ENCODE peak calls at places on chromosomes 1 and 21, in six cellular contexts. One of them, this sample, is unnamed. For H3K9me3 and H3K4me1, the result is how much of the 10 kb centered on the place peaks cover.

GRCh38 chr1:116284819-116285390 is 88.1 kb upstream of the ATP1A1 start:
- DNase-seq in testis: no peak
- DNase-seq in astrocyte: no peak
- DNase-seq in endodermal cell: no peak
- DNase-seq in right cardiac atrium: peak
- DNase-seq in cardiac muscle cell: no peak
- DNase-seq in this sample: no peak

GRCh38 chr1:37153701-37154100 is 119.4 kb upstream of the GRIK3 start:
- DNase-seq in testis: no peak
- DNase-seq in astrocyte: no peak
- DNase-seq in endodermal cell: no peak
- DNase-seq in right cardiac atrium: no peak
- DNase-seq in cardiac muscle cell: no peak
- DNase-seq in this sample: no peak

GRCh38 chr1:205593967-205594366 is 37.8 kb downstream of the ELK4 start:
- DNase-seq in testis: no peak
- DNase-seq in astrocyte: no peak
- DNase-seq in endodermal cell: peak
- DNase-seq in right cardiac atrium: no peak
- DNase-seq in cardiac muscle cell: no peak
- DNase-seq in this sample: no peak

GRCh38 chr1:223233410-223234163 is 90.5 kb upstream of the TLR5 start:
- DNase-seq in testis: no peak
- DNase-seq in astrocyte: peak
- DNase-seq in endodermal cell: peak
- DNase-seq in right cardiac atrium: no peak
- DNase-seq in cardiac muscle cell: peak
- DNase-seq in this sample: no peak

GRCh38 chr21:31117046-31117916 is 79.0 kb upstream of the KRTAP19-8 start:
- DNase-seq in testis: no peak
- DNase-seq in astrocyte: peak
- DNase-seq in endodermal cell: peak
- DNase-seq in right cardiac atrium: no peak
- DNase-seq in cardiac muscle cell: no peak
- DNase-seq in this sample: no peak

GRCh38 chr1:162753001-162753658 is 37.4 kb upstream of the HSD17B7 start:
- DNase-seq in testis: no peak
- DNase-seq in astrocyte: no peak
- DNase-seq in endodermal cell: no peak
- DNase-seq in right cardiac atrium: no peak
- DNase-seq in cardiac muscle cell: no peak
- DNase-seq in this sample: no peak

GRCh38 chr1:112143871-112144441 is 154.5 kb upstream of the KCND3 start:
- DNase-seq in testis: no peak
- DNase-seq in astrocyte: no peak
- DNase-seq in endodermal cell: no peak
- DNase-seq in right cardiac atrium: peak
- DNase-seq in cardiac muscle cell: no peak
- DNase-seq in this sample: no peak

GRCh38 chr21:34754690-34755647 is 86.2 kb downstream of the CLIC6 start:
- DNase-seq in testis: no peak
- DNase-seq in astrocyte: no peak
- DNase-seq in endodermal cell: no peak
- DNase-seq in right cardiac atrium: no peak
- DNase-seq in cardiac muscle cell: no peak
- DNase-seq in this sample: no peak

GRCh38 chr1:12143631-12144155 is 23.1 kb upstream of the TNFRSF1B start:
- DNase-seq in testis: peak
- DNase-seq in astrocyte: peak
- DNase-seq in endodermal cell: no peak
- DNase-seq in right cardiac atrium: peak
- DNase-seq in cardiac muscle cell: no peak
- DNase-seq in this sample: no peak

GRCh38 chr1:75514270-75514669 is 96.6 kb downstream of the SLC44A5 start:
- DNase-seq in testis: no peak
- DNase-seq in astrocyte: peak
- DNase-seq in endodermal cell: no peak
- DNase-seq in right cardiac atrium: no peak
- DNase-seq in cardiac muscle cell: no peak
- DNase-seq in this sample: no peak

GRCh38 chr1:40897499-40897898 is 35.3 kb upstream of the CITED4 start:
- DNase-seq in testis: no peak
- DNase-seq in astrocyte: peak
- DNase-seq in endodermal cell: no peak
- DNase-seq in right cardiac atrium: no peak
- DNase-seq in cardiac muscle cell: no peak
- DNase-seq in this sample: no peak

GRCh38 chr1:168396940-168397680 is 116.4 kb downstream of the TBX19 start:
- DNase-seq in testis: no peak
- DNase-seq in astrocyte: no peak
- DNase-seq in endodermal cell: no peak
- DNase-seq in right cardiac atrium: no peak
- DNase-seq in cardiac muscle cell: no peak
- DNase-seq in this sample: no peak

GRCh38 chr1:9249534-9250335 is 15.2 kb downstream of the H6PD start:
- DNase-seq in testis: peak
- DNase-seq in astrocyte: no peak
- DNase-seq in endodermal cell: peak
- DNase-seq in right cardiac atrium: peak
- DNase-seq in cardiac muscle cell: no peak
- DNase-seq in this sample: peak

GRCh38 chr21:41927727-41928409 is 25.9 kb downstream of the C2CD2 start:
- DNase-seq in testis: no peak
- DNase-seq in astrocyte: no peak
- DNase-seq in endodermal cell: no peak
- DNase-seq in right cardiac atrium: peak
- DNase-seq in cardiac muscle cell: no peak
- DNase-seq in this sample: no peak

GRCh38 chr1:179818743-179819173 is 58.8 kb downstream of the TOR1AIP2 start:
- DNase-seq in testis: peak
- DNase-seq in astrocyte: no peak
- DNase-seq in endodermal cell: no peak
- DNase-seq in right cardiac atrium: no peak
- DNase-seq in cardiac muscle cell: no peak
- DNase-seq in this sample: no peak

GRCh38 chr1:173771536-173771935 is 52.9 kb upstream of the DARS2 start:
- DNase-seq in testis: no peak
- DNase-seq in astrocyte: no peak
- DNase-seq in endodermal cell: no peak
- DNase-seq in right cardiac atrium: no peak
- DNase-seq in cardiac muscle cell: no peak
- DNase-seq in this sample: no peak

GRCh38 chr21:46173573-46173972 is 10.7 kb downstream of the SPATC1L start:
- DNase-seq in testis: peak
- DNase-seq in astrocyte: no peak
- DNase-seq in endodermal cell: no peak
- DNase-seq in right cardiac atrium: peak
- DNase-seq in cardiac muscle cell: no peak
- DNase-seq in this sample: no peak

GRCh38 chr1:90925928-90926869 is 95.6 kb downstream of the ZNF644 start:
- DNase-seq in testis: no peak
- DNase-seq in astrocyte: peak
- DNase-seq in endodermal cell: peak
- DNase-seq in right cardiac atrium: no peak
- DNase-seq in cardiac muscle cell: no peak
- DNase-seq in this sample: no peak

GRCh38 chr1:226873771-226874578 is 3.6 kb downstream of the PSEN2 start:
- DNase-seq in testis: no peak
- DNase-seq in astrocyte: no peak
- DNase-seq in endodermal cell: peak
- DNase-seq in right cardiac atrium: no peak
- DNase-seq in cardiac muscle cell: no peak
- DNase-seq in this sample: no peak

GRCh38 chr1:21307663-21308062 is 17.4 kb upstream of the ECE1 start:
- DNase-seq in testis: no peak
- DNase-seq in astrocyte: no peak
- DNase-seq in endodermal cell: peak
- DNase-seq in right cardiac atrium: peak
- DNase-seq in cardiac muscle cell: no peak
- DNase-seq in this sample: no peak

GRCh38 chr1:47555307-47555706 is 117.5 kb downstream of the FOXD2 start:
- DNase-seq in testis: no peak
- DNase-seq in astrocyte: no peak
- DNase-seq in endodermal cell: peak
- DNase-seq in right cardiac atrium: no peak
- DNase-seq in cardiac muscle cell: no peak
- DNase-seq in this sample: no peak

GRCh38 chr1:207282049-207282448 is 39.4 kb upstream of the CD55 start:
- DNase-seq in testis: no peak
- DNase-seq in astrocyte: peak
- DNase-seq in endodermal cell: no peak
- DNase-seq in right cardiac atrium: no peak
- DNase-seq in cardiac muscle cell: no peak
- DNase-seq in this sample: no peak

GRCh38 chr1:97745912-97746311 is 174.9 kb downstream of the DPYD start:
- DNase-seq in testis: no peak
- DNase-seq in astrocyte: peak
- DNase-seq in endodermal cell: no peak
- DNase-seq in right cardiac atrium: no peak
- DNase-seq in cardiac muscle cell: no peak
- DNase-seq in this sample: no peak

GRCh38 chr1:154328318-154329151 is 3.2 kb downstream of the ATP8B2 start:
- DNase-seq in testis: peak
- DNase-seq in astrocyte: peak
- DNase-seq in endodermal cell: peak
- DNase-seq in right cardiac atrium: peak
- DNase-seq in cardiac muscle cell: peak
- DNase-seq in this sample: peak

GRCh38 chr1:58855351-58856165 is 71.7 kb upstream of the JUN start:
- DNase-seq in testis: no peak
- DNase-seq in astrocyte: peak
- DNase-seq in endodermal cell: no peak
- DNase-seq in right cardiac atrium: no peak
- DNase-seq in cardiac muscle cell: no peak
- DNase-seq in this sample: no peak

DNA sequence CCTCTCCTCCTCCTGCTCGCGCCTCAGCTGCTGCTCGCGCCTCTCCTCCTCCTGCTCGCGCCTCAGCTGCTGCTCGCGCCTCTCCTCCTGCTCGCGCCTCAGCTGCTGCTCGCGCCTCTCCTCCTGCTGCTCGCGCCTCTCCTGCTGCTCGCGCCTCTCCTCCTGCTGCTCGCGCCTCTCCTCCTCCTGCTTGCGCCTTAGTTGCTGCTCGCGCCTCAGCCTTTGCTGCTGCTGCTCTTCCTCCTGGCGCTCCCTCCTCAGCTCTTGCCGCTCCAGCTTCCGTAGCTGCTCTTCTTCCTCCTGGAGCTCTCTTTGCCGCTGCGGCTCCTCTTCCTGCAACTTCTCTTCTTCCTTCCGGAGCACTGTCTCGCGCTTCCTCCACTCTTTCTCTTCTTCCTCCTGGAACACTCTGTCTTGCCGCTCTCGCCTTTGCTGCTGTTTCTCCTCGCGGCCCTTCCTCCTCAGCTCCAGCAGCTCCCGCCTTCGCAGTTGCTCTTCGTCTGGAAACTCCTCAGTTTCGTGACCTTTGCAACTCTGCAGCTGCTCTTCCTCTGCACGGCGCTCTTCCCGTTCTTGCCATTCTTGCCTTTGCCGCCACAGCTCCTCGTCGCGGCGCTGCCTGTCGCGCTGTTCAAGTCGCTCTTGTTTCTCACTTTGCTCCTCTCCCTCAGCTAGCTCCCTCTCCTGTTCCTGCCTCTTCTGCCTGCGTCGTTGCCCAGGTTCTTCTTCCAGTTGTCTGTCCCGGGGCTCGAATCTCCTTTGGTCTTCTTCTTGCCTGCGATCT is 3.0 kb downstream of the TCHH start:
- DNase-seq in testis: peak
- DNase-seq in astrocyte: peak
- DNase-seq in endodermal cell: peak
- DNase-seq in right cardiac atrium: peak
- DNase-seq in cardiac muscle cell: no peak
- DNase-seq in this sample: no peak
- H3K9me3 ChIP-seq in testis: under half
- H3K9me3 ChIP-seq in astrocyte: under half
- H3K9me3 ChIP-seq in endodermal cell: under half
- H3K9me3 ChIP-seq in right cardiac atrium: under half
- H3K9me3 ChIP-seq in cardiac muscle cell: under half
- H3K9me3 ChIP-seq in this sample: under half

DNA sequence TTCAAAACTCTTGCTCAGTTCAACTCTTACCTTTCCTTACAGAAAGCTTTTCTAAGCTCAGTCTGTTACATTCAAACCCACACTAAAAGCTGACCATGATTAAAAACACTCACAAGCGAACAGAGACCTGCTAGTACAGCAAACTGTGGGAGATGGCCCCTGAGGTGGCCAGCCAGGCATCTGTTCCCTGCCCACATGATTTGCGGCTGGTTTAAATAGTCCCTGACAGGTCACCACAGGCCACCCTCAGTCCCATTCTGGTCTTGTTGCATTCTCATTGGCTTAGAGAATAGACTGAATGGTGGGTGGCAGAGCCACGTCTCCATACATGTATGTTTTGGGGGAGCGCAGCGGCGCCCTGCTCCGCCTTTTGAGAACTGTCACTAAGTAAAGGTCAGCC is 2.3 kb upstream of the ACTA1 start:
- DNase-seq in testis: no peak
- DNase-seq in astrocyte: no peak
- DNase-seq in endodermal cell: no peak
- DNase-seq in right cardiac atrium: no peak
- DNase-seq in cardiac muscle cell: no peak
- DNase-seq in this sample: no peak
- H3K4me1 ChIP-seq in testis: under half
- H3K4me1 ChIP-seq in astrocyte: under half
- H3K4me1 ChIP-seq in endodermal cell: under half
- H3K4me1 ChIP-seq in right cardiac atrium: under half
- H3K4me1 ChIP-seq in cardiac muscle cell: under half
- H3K4me1 ChIP-seq in this sample: under half

DNA sequence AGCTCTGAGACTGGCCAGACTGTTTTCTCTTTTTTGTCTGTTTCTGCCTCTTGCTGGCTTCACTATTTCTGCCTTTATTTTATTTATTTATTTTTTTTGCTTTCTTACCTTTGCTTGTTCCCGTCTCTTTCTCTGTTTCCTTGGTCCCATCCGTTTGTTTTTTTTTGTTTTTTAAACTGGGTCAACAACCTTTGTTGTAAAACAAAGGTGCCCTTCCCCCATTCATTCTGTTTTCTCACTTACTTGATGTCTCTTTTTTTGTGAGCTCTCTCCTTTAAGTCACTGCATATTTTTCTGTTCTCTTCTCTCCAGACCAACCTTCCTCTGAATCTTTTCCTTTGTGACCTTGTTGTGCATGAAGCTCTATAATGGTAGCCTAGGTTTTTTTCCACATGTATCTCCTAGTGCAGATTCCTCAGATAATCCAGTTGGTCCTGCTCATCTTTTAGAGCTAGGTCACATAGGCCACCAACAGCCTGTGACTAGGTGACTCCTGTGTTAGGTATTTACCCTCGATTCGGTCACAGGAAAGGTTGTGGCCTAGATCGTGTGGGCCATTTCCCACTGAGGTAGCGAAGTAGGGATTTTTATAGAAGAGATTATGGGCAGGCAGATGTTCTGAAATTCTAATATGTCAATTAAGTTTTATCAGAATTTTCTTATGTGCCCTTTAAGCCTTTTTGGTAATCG is 15.9 kb downstream of the GNAI3 start:
- DNase-seq in testis: no peak
- DNase-seq in astrocyte: no peak
- DNase-seq in endodermal cell: peak
- DNase-seq in right cardiac atrium: no peak
- DNase-seq in cardiac muscle cell: no peak
- DNase-seq in this sample: no peak
- H3K4me3 ChIP-seq in testis: no peak
- H3K4me3 ChIP-seq in astrocyte: no peak
- H3K4me3 ChIP-seq in endodermal cell: peak
- H3K4me3 ChIP-seq in right cardiac atrium: no peak
- H3K4me3 ChIP-seq in cardiac muscle cell: no peak
- H3K4me3 ChIP-seq in this sample: no peak

GRCh38 chr1:106049595-106049994 is 1006.9 kb upstream of the PRMT6 start:
- DNase-seq in testis: no peak
- DNase-seq in astrocyte: no peak
- DNase-seq in endodermal cell: no peak
- DNase-seq in right cardiac atrium: no peak
- DNase-seq in cardiac muscle cell: no peak
- DNase-seq in this sample: no peak
- H3K9me3 ChIP-seq in testis: under half
- H3K9me3 ChIP-seq in astrocyte: under half
- H3K9me3 ChIP-seq in endodermal cell: under half
- H3K9me3 ChIP-seq in right cardiac atrium: under half
- H3K9me3 ChIP-seq in cardiac muscle cell: under half
- H3K9me3 ChIP-seq in this sample: under half

This sample was measured in CD4-positive, alpha-beta memory T cell.